ENCODE peak calls at places on chromosomes 2 and 18, in nine cellular contexts. One of them, this sample, is unnamed.

GRCh38 chr2:223989206-223989859 is 32.1 kb downstream of the MRPL44 start:
- DNase-seq in AG10803: no peak
- DNase-seq in kidney tubule cell: peak; percentile 23
- DNase-seq in tibial artery: no peak
- DNase-seq in fibroblast of the aortic adventitia: no peak
- DNase-seq in colonic mucosa: peak; percentile 56
- DNase-seq in T-helper 1 cell: no peak
- DNase-seq in HT-29: peak; percentile 57
- DNase-seq in activated T-cell treated with anti-CD3 and anti-CD28 coated beads, Interleukin-2, amount 50 U/mL, for 4 hours: no peak
- DNase-seq in this sample: peak; percentile 67

GRCh38 chr2:112795720-112796119 is 11.4 kb upstream of the IL1A start:
- DNase-seq in T-helper 1 cell: no peak
- DNase-seq in activated T-cell treated with anti-CD3 and anti-CD28 coated beads, Interleukin-2, amount 50 U/mL, for 4 hours: no peak
- DNase-seq in HT-29: peak; percentile 42
- DNase-seq in tibial artery: no peak
- DNase-seq in colonic mucosa: no peak
- DNase-seq in AG10803: no peak
- DNase-seq in kidney tubule cell: peak; percentile 68
- DNase-seq in fibroblast of the aortic adventitia: no peak
- DNase-seq in this sample: no peak

GRCh38 chr2:241268716-241269445 is 46.6 kb downstream of the HDLBP start:
- DNase-seq in activated T-cell treated with anti-CD3 and anti-CD28 coated beads, Interleukin-2, amount 50 U/mL, for 4 hours: no peak
- DNase-seq in fibroblast of the aortic adventitia: peak; percentile 29
- DNase-seq in AG10803: peak; percentile 54
- DNase-seq in T-helper 1 cell: no peak
- DNase-seq in kidney tubule cell: peak; percentile 65
- DNase-seq in HT-29: no peak
- DNase-seq in colonic mucosa: no peak
- DNase-seq in tibial artery: no peak
- DNase-seq in this sample: no peak

GRCh38 chr2:98768765-98769476 is 38.0 kb upstream of the MGAT4A start:
- DNase-seq in HT-29: peak; percentile 40
- DNase-seq in activated T-cell treated with anti-CD3 and anti-CD28 coated beads, Interleukin-2, amount 50 U/mL, for 4 hours: no peak
- DNase-seq in colonic mucosa: no peak
- DNase-seq in fibroblast of the aortic adventitia: peak; percentile 10
- DNase-seq in T-helper 1 cell: no peak
- DNase-seq in AG10803: no peak
- DNase-seq in tibial artery: no peak
- DNase-seq in kidney tubule cell: peak; percentile 73
- DNase-seq in this sample: no peak

GRCh38 chr2:75622929-75623328 is 23.7 kb upstream of the MRPL19 start:
- DNase-seq in tibial artery: no peak
- DNase-seq in HT-29: no peak
- DNase-seq in colonic mucosa: no peak
- DNase-seq in AG10803: no peak
- DNase-seq in T-helper 1 cell: no peak
- DNase-seq in kidney tubule cell: no peak
- DNase-seq in activated T-cell treated with anti-CD3 and anti-CD28 coated beads, Interleukin-2, amount 50 U/mL, for 4 hours: no peak
- DNase-seq in fibroblast of the aortic adventitia: no peak
- DNase-seq in this sample: no peak

GRCh38 chr2:151297882-151298281 is 8.4 kb upstream of the NMI start:
- DNase-seq in fibroblast of the aortic adventitia: no peak
- DNase-seq in tibial artery: no peak
- DNase-seq in T-helper 1 cell: no peak
- DNase-seq in colonic mucosa: no peak
- DNase-seq in kidney tubule cell: no peak
- DNase-seq in AG10803: no peak
- DNase-seq in activated T-cell treated with anti-CD3 and anti-CD28 coated beads, Interleukin-2, amount 50 U/mL, for 4 hours: no peak
- DNase-seq in HT-29: no peak
- DNase-seq in this sample: no peak

GRCh38 chr2:98634406-98635092 is 26.2 kb downstream of the UNC50 start:
- DNase-seq in T-helper 1 cell: peak; percentile 35
- DNase-seq in HT-29: peak; percentile 20
- DNase-seq in AG10803: no peak
- DNase-seq in activated T-cell treated with anti-CD3 and anti-CD28 coated beads, Interleukin-2, amount 50 U/mL, for 4 hours: peak; percentile 34
- DNase-seq in tibial artery: no peak
- DNase-seq in fibroblast of the aortic adventitia: no peak
- DNase-seq in colonic mucosa: no peak
- DNase-seq in kidney tubule cell: peak; percentile 10
- DNase-seq in this sample: no peak

GRCh38 chr2:49225126-49225525 is 70.8 kb upstream of the FSHR start:
- DNase-seq in tibial artery: no peak
- DNase-seq in T-helper 1 cell: no peak
- DNase-seq in AG10803: peak; percentile 40
- DNase-seq in fibroblast of the aortic adventitia: peak; percentile 18
- DNase-seq in colonic mucosa: no peak
- DNase-seq in kidney tubule cell: no peak
- DNase-seq in activated T-cell treated with anti-CD3 and anti-CD28 coated beads, Interleukin-2, amount 50 U/mL, for 4 hours: no peak
- DNase-seq in HT-29: no peak
- DNase-seq in this sample: no peak

GRCh38 chr2:72001937-72002690 is 145.5 kb downstream of the CYP26B1 start:
- DNase-seq in fibroblast of the aortic adventitia: no peak
- DNase-seq in T-helper 1 cell: no peak
- DNase-seq in tibial artery: no peak
- DNase-seq in activated T-cell treated with anti-CD3 and anti-CD28 coated beads, Interleukin-2, amount 50 U/mL, for 4 hours: no peak
- DNase-seq in HT-29: no peak
- DNase-seq in colonic mucosa: peak; percentile 52
- DNase-seq in AG10803: no peak
- DNase-seq in kidney tubule cell: no peak
- DNase-seq in this sample: no peak

GRCh38 chr2:12619975-12620374 is 96.8 kb upstream of the TRIB2 start:
- DNase-seq in activated T-cell treated with anti-CD3 and anti-CD28 coated beads, Interleukin-2, amount 50 U/mL, for 4 hours: no peak
- DNase-seq in AG10803: peak; percentile 95
- DNase-seq in T-helper 1 cell: no peak
- DNase-seq in fibroblast of the aortic adventitia: peak; percentile 92
- DNase-seq in colonic mucosa: no peak
- DNase-seq in HT-29: no peak
- DNase-seq in tibial artery: peak; percentile 67
- DNase-seq in kidney tubule cell: peak; percentile 98
- DNase-seq in this sample: no peak

GRCh38 chr2:109701362-109701761 is 87.2 kb downstream of the SOWAHC start:
- DNase-seq in AG10803: no peak
- DNase-seq in kidney tubule cell: no peak
- DNase-seq in tibial artery: no peak
- DNase-seq in fibroblast of the aortic adventitia: no peak
- DNase-seq in colonic mucosa: no peak
- DNase-seq in activated T-cell treated with anti-CD3 and anti-CD28 coated beads, Interleukin-2, amount 50 U/mL, for 4 hours: no peak
- DNase-seq in T-helper 1 cell: no peak
- DNase-seq in HT-29: no peak
- DNase-seq in this sample: no peak

GRCh38 chr2:24359701-24360049 is 661 bp downstream of the ITSN2 start:
- DNase-seq in activated T-cell treated with anti-CD3 and anti-CD28 coated beads, Interleukin-2, amount 50 U/mL, for 4 hours: peak; percentile 35
- DNase-seq in kidney tubule cell: peak; percentile 43
- DNase-seq in AG10803: peak; percentile 4
- DNase-seq in HT-29: peak; percentile 53
- DNase-seq in fibroblast of the aortic adventitia: peak; percentile 15
- DNase-seq in tibial artery: peak; percentile 79
- DNase-seq in T-helper 1 cell: peak; percentile 61
- DNase-seq in colonic mucosa: peak; percentile 69
- DNase-seq in this sample: peak; percentile 52

GRCh38 chr18:3209859-3210569 is 9.8 kb downstream of the MYOM1 start:
- DNase-seq in HT-29: peak; percentile 72
- DNase-seq in tibial artery: no peak
- DNase-seq in colonic mucosa: no peak
- DNase-seq in kidney tubule cell: peak; percentile 20
- DNase-seq in fibroblast of the aortic adventitia: no peak
- DNase-seq in AG10803: no peak
- DNase-seq in T-helper 1 cell: no peak
- DNase-seq in activated T-cell treated with anti-CD3 and anti-CD28 coated beads, Interleukin-2, amount 50 U/mL, for 4 hours: no peak
- DNase-seq in this sample: no peak

GRCh38 chr18:13369756-13370510 is 151.4 kb downstream of the LDLRAD4 start:
- DNase-seq in AG10803: peak; percentile 16
- DNase-seq in tibial artery: no peak
- DNase-seq in colonic mucosa: peak; percentile 87
- DNase-seq in HT-29: peak; percentile 40
- DNase-seq in activated T-cell treated with anti-CD3 and anti-CD28 coated beads, Interleukin-2, amount 50 U/mL, for 4 hours: no peak
- DNase-seq in kidney tubule cell: peak; percentile 92
- DNase-seq in fibroblast of the aortic adventitia: no peak
- DNase-seq in T-helper 1 cell: no peak
- DNase-seq in this sample: no peak

GRCh38 chr18:10841203-10841602 is 308.2 kb downstream of the PIEZO2 start:
- DNase-seq in activated T-cell treated with anti-CD3 and anti-CD28 coated beads, Interleukin-2, amount 50 U/mL, for 4 hours: no peak
- DNase-seq in T-helper 1 cell: no peak
- DNase-seq in fibroblast of the aortic adventitia: peak; percentile 52
- DNase-seq in tibial artery: no peak
- DNase-seq in HT-29: no peak
- DNase-seq in colonic mucosa: no peak
- DNase-seq in kidney tubule cell: no peak
- DNase-seq in AG10803: peak; percentile 8
- DNase-seq in this sample: no peak

GRCh38 chr2:200447139-200447855 is 62.6 kb downstream of the KCTD18 start:
- DNase-seq in kidney tubule cell: no peak
- DNase-seq in tibial artery: no peak
- DNase-seq in fibroblast of the aortic adventitia: no peak
- DNase-seq in AG10803: peak; percentile 12
- DNase-seq in colonic mucosa: no peak
- DNase-seq in T-helper 1 cell: no peak
- DNase-seq in activated T-cell treated with anti-CD3 and anti-CD28 coated beads, Interleukin-2, amount 50 U/mL, for 4 hours: no peak
- DNase-seq in HT-29: no peak
- DNase-seq in this sample: no peak

GRCh38 chr2:137838255-137839092 is 125.8 kb upstream of the HNMT start:
- DNase-seq in kidney tubule cell: peak; percentile 53
- DNase-seq in AG10803: peak; percentile 57
- DNase-seq in activated T-cell treated with anti-CD3 and anti-CD28 coated beads, Interleukin-2, amount 50 U/mL, for 4 hours: no peak
- DNase-seq in tibial artery: no peak
- DNase-seq in fibroblast of the aortic adventitia: peak; percentile 72
- DNase-seq in HT-29: peak; percentile 71
- DNase-seq in T-helper 1 cell: no peak
- DNase-seq in colonic mucosa: no peak
- DNase-seq in this sample: no peak

GRCh38 chr18:31429623-31430022 is 17.9 kb upstream of the DSG3 start:
- DNase-seq in AG10803: no peak
- DNase-seq in activated T-cell treated with anti-CD3 and anti-CD28 coated beads, Interleukin-2, amount 50 U/mL, for 4 hours: no peak
- DNase-seq in HT-29: peak; percentile 14
- DNase-seq in colonic mucosa: peak; percentile 79
- DNase-seq in tibial artery: no peak
- DNase-seq in T-helper 1 cell: no peak
- DNase-seq in fibroblast of the aortic adventitia: no peak
- DNase-seq in kidney tubule cell: peak; percentile 68
- DNase-seq in this sample: no peak

GRCh38 chr2:1835581-1836201 is 91.4 kb upstream of the PXDN start:
- DNase-seq in kidney tubule cell: peak; percentile 13
- DNase-seq in tibial artery: peak; percentile 77
- DNase-seq in colonic mucosa: peak; percentile 39
- DNase-seq in fibroblast of the aortic adventitia: no peak
- DNase-seq in T-helper 1 cell: no peak
- DNase-seq in HT-29: no peak
- DNase-seq in activated T-cell treated with anti-CD3 and anti-CD28 coated beads, Interleukin-2, amount 50 U/mL, for 4 hours: no peak
- DNase-seq in AG10803: no peak
- DNase-seq in this sample: peak; percentile 85

GRCh38 chr2:96642564-96643350 is at the start of gene FER1L5:
- DNase-seq in HT-29: peak; percentile 30
- DNase-seq in activated T-cell treated with anti-CD3 and anti-CD28 coated beads, Interleukin-2, amount 50 U/mL, for 4 hours: no peak
- DNase-seq in colonic mucosa: no peak
- DNase-seq in T-helper 1 cell: no peak
- DNase-seq in fibroblast of the aortic adventitia: peak; percentile 31
- DNase-seq in tibial artery: no peak
- DNase-seq in AG10803: peak; percentile 49
- DNase-seq in kidney tubule cell: peak; percentile 80
- DNase-seq in this sample: no peak

GRCh38 chr2:175926272-175926671 is 75.8 kb downstream of the LNPK start:
- DNase-seq in T-helper 1 cell: no peak
- DNase-seq in activated T-cell treated with anti-CD3 and anti-CD28 coated beads, Interleukin-2, amount 50 U/mL, for 4 hours: no peak
- DNase-seq in fibroblast of the aortic adventitia: peak; percentile 24
- DNase-seq in AG10803: peak; percentile 82
- DNase-seq in tibial artery: no peak
- DNase-seq in HT-29: no peak
- DNase-seq in kidney tubule cell: peak; percentile 12
- DNase-seq in colonic mucosa: no peak
- DNase-seq in this sample: no peak